ENCODE peak calls at places on chromosome 5, in nine cellular contexts. Q, V, X, O, Z, W, Y, P and H are unnamed samples.

GRCh38 chr5:154010660-154011059 is 28.1 kb downstream of the FAM114A2 start:
- DNase-seq in W (no peak), Y (no peak), Q (no peak), O (no peak), X (no peak), P (no peak), V (no peak), Z (no peak), H (no peak)

GRCh38 chr5:95711501-95712346 is 19.4 kb upstream of the RHOBTB3 start:
- DNase-seq in P (no peak), Z (no peak), Q (no peak), W (peak; percentile 40), V (no peak), Y (no peak), O (no peak), X (peak; percentile 19), H (no peak)

GRCh38 chr5:124238350-124238749 is 508.1 kb downstream of the ZNF608 start:
- DNase-seq in Y (no peak), Z (no peak), O (peak; percentile 90), X (no peak), P (no peak), V (no peak), W (no peak), Q (no peak), H (no peak)

GRCh38 chr5:149671544-149671943 is 58.6 kb upstream of the PPARGC1B start:
- DNase-seq in X (no peak), V (no peak), Y (no peak), P (no peak), O (peak; percentile 33), Q (no peak), Z (no peak), W (no peak), H (no peak)

GRCh38 chr5:53236683-53237082 is 127.1 kb upstream of the MOCS2 start:
- DNase-seq in W (no peak), P (no peak), Q (no peak), X (no peak), O (no peak), Y (no peak), Z (no peak), V (no peak), H (no peak)

GRCh38 chr5:154476343-154477213 is 1.4 kb downstream of the HAND1 start:
- DNase-seq in Q (no peak), O (no peak), P (no peak), V (no peak), Z (no peak), Y (no peak), W (no peak), X (peak; percentile 63), H (no peak)

GRCh38 chr5:136137497-136138220 is 5.0 kb downstream of the SMAD5 start:
- DNase-seq in W (no peak), P (no peak), X (no peak), Y (no peak), O (peak; percentile 76), Q (no peak), Z (no peak), V (no peak), H (no peak)

GRCh38 chr5:16806691-16807433 is 129.2 kb downstream of the MYO10 start:
- DNase-seq in Z (no peak), Q (no peak), P (no peak), O (peak; percentile 64), Y (no peak), X (no peak), W (no peak), V (no peak), H (no peak)

GRCh38 chr5:90940227-90940995 is 381.8 kb downstream of the ADGRV1 start:
- DNase-seq in Q (peak; percentile 52), X (peak; percentile 50), V (no peak), Z (peak; percentile 63), P (no peak), O (peak; percentile 56), W (peak; percentile 65), Y (peak; percentile 68), H (no peak)

GRCh38 chr5:132049093-132049492 is 11.4 kb upstream of the IL3 start:
- DNase-seq in X (no peak), Q (no peak), P (no peak), Y (no peak), V (no peak), W (no peak), Z (no peak), O (no peak), H (no peak)

GRCh38 chr5:80181618-80182211 is 74.1 kb downstream of the SERINC5 start:
- DNase-seq in X (no peak), Z (no peak), W (no peak), V (no peak), P (no peak), Y (peak; percentile 75), Q (no peak), O (peak; percentile 75), H (peak; percentile 44)

GRCh38 chr5:169628891-169629290 is 8.2 kb upstream of the DOCK2 start:
- DNase-seq in P (peak; percentile 46), V (no peak), Y (no peak), X (no peak), W (no peak), Q (no peak), Z (no peak), O (no peak), H (no peak)

GRCh38 chr5:175576591-175576990 is 81.3 kb upstream of the HRH2 start:
- DNase-seq in V (no peak), Y (no peak), W (no peak), P (no peak), O (no peak), X (no peak), Q (no peak), Z (no peak), H (no peak)

GRCh38 chr5:172945151-172945550 is 14.1 kb upstream of the RPL26L1 start:
- DNase-seq in O (no peak), W (no peak), V (no peak), Z (no peak), Y (no peak), P (no peak), Q (no peak), X (no peak), H (no peak)

GRCh38 chr5:33261305-33261704 is 179.5 kb upstream of the TARS1 start:
- DNase-seq in X (no peak), Z (no peak), Q (no peak), P (peak; percentile 35), V (no peak), W (no peak), O (peak; percentile 28), Y (no peak), H (no peak)

GRCh38 chr5:41707853-41708603 is 162.2 kb downstream of the OXCT1 start:
- DNase-seq in X (no peak), P (peak; percentile 36), O (peak; percentile 37), W (peak; percentile 17), Y (no peak), Q (no peak), Z (peak; percentile 15), V (no peak), H (peak; percentile 81)

GRCh38 chr5:170721681-170722080 is 61.8 kb upstream of the GABRP start:
- DNase-seq in Z (no peak), X (no peak), O (no peak), V (no peak), Y (no peak), P (no peak), Q (no peak), W (no peak), H (no peak)

GRCh38 chr5:90968319-90968718 is 409.7 kb downstream of the ADGRV1 start:
- DNase-seq in Q (no peak), P (no peak), W (no peak), Z (peak; percentile 36), Y (no peak), X (no peak), O (peak; percentile 59), V (no peak), H (no peak)

GRCh38 chr5:121533814-121534213 is 317.9 kb upstream of the FTMT start:
- DNase-seq in V (no peak), Z (no peak), X (no peak), P (no peak), Q (no peak), W (peak; percentile 45), O (no peak), Y (no peak), H (no peak)

GRCh38 chr5:54517174-54517511 is 416 bp upstream of the SNX18 start:
- DNase-seq in Q (no peak), O (no peak), Y (no peak), P (no peak), X (no peak), W (peak; percentile 37), V (no peak), Z (no peak), H (no peak)

GRCh38 chr5:123819818-123820217 is 307.8 kb downstream of the CSNK1G3 start:
- DNase-seq in W (no peak), X (no peak), Y (no peak), V (no peak), Z (no peak), P (peak; percentile 98), O (no peak), Q (no peak), H (no peak)

GRCh38 chr5:34957857-34958690 is 28.7 kb downstream of the DNAJC21 start:
- DNase-seq in Z (peak; percentile 61), Y (peak; percentile 7), X (peak; percentile 29), O (no peak), P (no peak), W (peak; percentile 37), V (no peak), Q (no peak), H (peak; percentile 70)

GRCh38 chr5:61089351-61089750 is 72.9 kb downstream of the SMIM15 start:
- DNase-seq in W (no peak), Z (no peak), V (no peak), Y (no peak), X (no peak), O (no peak), Q (no peak), P (peak; percentile 18), H (no peak)

GRCh38 chr5:40736103-40736875 is 19.5 kb downstream of the TTC33 start:
- DNase-seq in Z (peak; percentile 32), Y (peak; percentile 63), O (peak; percentile 55), P (no peak), W (peak; percentile 52), Q (no peak), V (no peak), X (peak; percentile 24), H (peak; percentile 67)

GRCh38 chr5:20331826-20332225 is 343.8 kb upstream of the CDH18 start:
- DNase-seq in X (no peak), Z (no peak), P (no peak), V (no peak), Q (no peak), W (no peak), Y (no peak), O (peak; percentile 21), H (no peak)

GRCh38 chr5:105350406-105351140 is 1788.0 kb upstream of the NUDT12 start:
- DNase-seq in X (no peak), W (no peak), O (peak; percentile 0), Q (no peak), V (no peak), Z (no peak), Y (no peak), P (no peak), H (no peak)

GRCh38 chr5:79133657-79134451 is 22.2 kb downstream of the BHMT start:
- DNase-seq in X (peak; percentile 84), O (peak; percentile 58), Z (peak; percentile 69), W (peak; percentile 77), V (peak; percentile 20), Y (peak; percentile 53), P (peak; percentile 54), Q (peak; percentile 80), H (peak; percentile 77)

GRCh38 chr5:55044093-55044492 is 20.0 kb downstream of the GZMK start:
- DNase-seq in Y (no peak), Q (no peak), P (no peak), X (no peak), W (no peak), O (no peak), Z (no peak), V (no peak), H (no peak)

GRCh38 chr5:22900801-22901310 is 47.7 kb upstream of the CDH12 start:
- DNase-seq in Q (no peak), P (no peak), Y (no peak), Z (no peak), X (no peak), O (no peak), W (no peak), V (no peak), H (no peak)

GRCh38 chr5:104661256-104661655 is 1098.7 kb upstream of the NUDT12 start:
- DNase-seq in O (no peak), Q (no peak), Z (no peak), Y (no peak), X (no peak), P (no peak), W (no peak), V (no peak), H (no peak)

GRCh38 chr5:113119271-113119924 is 142.8 kb downstream of the DCP2 start:
- DNase-seq in V (no peak), P (no peak), Z (peak; percentile 29), W (peak; percentile 23), X (peak; percentile 34), Q (no peak), Y (no peak), O (no peak), H (no peak)